ENCODE peak calls at places on chromosomes 2 and 18, in five cellular contexts. One of them, this sample, is unnamed. For H3K9me3, the result is how much of the 10 kb centered on the place peaks cover.

GRCh38 chr2:112601754-112602153 is 17.3 kb downstream of the CHCHD5 start:
- DNase-seq in A673: no peak
- DNase-seq in body of pancreas: no peak
- DNase-seq in fibroblast of lung: no peak
- DNase-seq in endodermal cell: no peak
- DNase-seq in this sample: no peak

GRCh38 chr2:62663920-62664319 is 41.6 kb upstream of the EHBP1 start:
- DNase-seq in A673: no peak
- DNase-seq in body of pancreas: no peak
- DNase-seq in fibroblast of lung: no peak
- DNase-seq in endodermal cell: no peak
- DNase-seq in this sample: no peak

GRCh38 chr18:63883617-63884016 is 3.9 kb upstream of the SERPINB2 start:
- DNase-seq in A673: no peak
- DNase-seq in body of pancreas: no peak
- DNase-seq in fibroblast of lung: no peak
- DNase-seq in endodermal cell: no peak
- DNase-seq in this sample: no peak

GRCh38 chr2:88199912-88200682 is 30.0 kb downstream of the THNSL2 start:
- DNase-seq in A673: no peak
- DNase-seq in body of pancreas: peak
- DNase-seq in fibroblast of lung: no peak
- DNase-seq in endodermal cell: peak
- DNase-seq in this sample: peak

GRCh38 chr2:181790716-181791649 is 100.5 kb upstream of the ITPRID2 start:
- DNase-seq in A673: peak
- DNase-seq in body of pancreas: no peak
- DNase-seq in fibroblast of lung: peak
- DNase-seq in endodermal cell: no peak
- DNase-seq in this sample: no peak

GRCh38 chr2:215772003-215772402 is 241.3 kb downstream of the MREG start:
- DNase-seq in A673: peak
- DNase-seq in body of pancreas: no peak
- DNase-seq in fibroblast of lung: no peak
- DNase-seq in endodermal cell: peak
- DNase-seq in this sample: no peak

GRCh38 chr2:70708376-70709199 is 59.4 kb downstream of the ADD2 start:
- DNase-seq in A673: no peak
- DNase-seq in body of pancreas: no peak
- DNase-seq in fibroblast of lung: no peak
- DNase-seq in endodermal cell: peak
- DNase-seq in this sample: no peak

GRCh38 chr2:26279886-26280285 is 35.1 kb downstream of the HADHB start:
- DNase-seq in A673: no peak
- DNase-seq in body of pancreas: no peak
- DNase-seq in fibroblast of lung: no peak
- DNase-seq in endodermal cell: no peak
- DNase-seq in this sample: no peak

GRCh38 chr2:6081955-6082354 is 389.8 kb downstream of the SOX11 start:
- DNase-seq in A673: no peak
- DNase-seq in body of pancreas: no peak
- DNase-seq in fibroblast of lung: no peak
- DNase-seq in endodermal cell: no peak
- DNase-seq in this sample: no peak

GRCh38 chr2:8636041-8636491 is 45.8 kb upstream of the ID2 start:
- DNase-seq in A673: no peak
- DNase-seq in body of pancreas: no peak
- DNase-seq in fibroblast of lung: no peak
- DNase-seq in endodermal cell: no peak
- DNase-seq in this sample: no peak

GRCh38 chr18:49207373-49207772 is 253.1 kb downstream of the DYM start:
- DNase-seq in A673: no peak
- DNase-seq in body of pancreas: no peak
- DNase-seq in fibroblast of lung: no peak
- DNase-seq in endodermal cell: no peak
- DNase-seq in this sample: no peak

GRCh38 chr2:79638410-79638809 is 125.6 kb downstream of the CTNNA2 start:
- DNase-seq in A673: no peak
- DNase-seq in body of pancreas: no peak
- DNase-seq in fibroblast of lung: no peak
- DNase-seq in endodermal cell: no peak
- DNase-seq in this sample: no peak

DNA sequence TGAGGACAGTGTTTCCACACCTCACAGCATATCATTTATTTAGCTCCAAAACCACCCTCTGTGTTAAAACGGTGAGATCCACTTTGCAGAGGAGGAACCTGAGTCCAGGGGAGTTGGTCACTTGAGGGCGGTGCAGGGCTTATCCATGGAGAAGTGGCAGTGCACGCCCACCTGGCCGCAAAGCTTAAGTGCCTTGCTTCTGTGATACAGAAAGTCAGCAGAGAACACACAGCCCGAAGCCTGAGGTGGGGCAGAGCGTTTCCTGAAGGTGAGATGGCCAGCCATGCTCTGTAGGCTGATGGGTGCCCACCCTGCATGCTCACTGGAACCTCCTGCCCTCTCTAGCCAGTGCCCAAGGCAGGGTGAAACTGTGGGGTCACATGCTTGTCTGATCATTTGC is 87.3 kb downstream of the SH3RF3 start:
- DNase-seq in A673: no peak
- DNase-seq in body of pancreas: no peak
- DNase-seq in fibroblast of lung: no peak
- DNase-seq in endodermal cell: peak
- DNase-seq in this sample: no peak
- H3K9me3 ChIP-seq in A673: under half
- H3K9me3 ChIP-seq in body of pancreas: under half
- H3K9me3 ChIP-seq in fibroblast of lung: under half
- H3K9me3 ChIP-seq in endodermal cell: under half
- H3K9me3 ChIP-seq in this sample: under half

GRCh38 chr2:240517342-240517741 is 40.4 kb downstream of the ANKMY1 start:
- DNase-seq in A673: no peak
- DNase-seq in body of pancreas: no peak
- DNase-seq in fibroblast of lung: no peak
- DNase-seq in endodermal cell: no peak
- DNase-seq in this sample: no peak
- TF ChIP-seq CTCF in A673: no peak
- TF ChIP-seq CTCF in body of pancreas: no peak
- TF ChIP-seq CTCF in fibroblast of lung: no peak
- TF ChIP-seq CTCF in endodermal cell: no peak
- TF ChIP-seq CTCF in this sample: no peak

DNA sequence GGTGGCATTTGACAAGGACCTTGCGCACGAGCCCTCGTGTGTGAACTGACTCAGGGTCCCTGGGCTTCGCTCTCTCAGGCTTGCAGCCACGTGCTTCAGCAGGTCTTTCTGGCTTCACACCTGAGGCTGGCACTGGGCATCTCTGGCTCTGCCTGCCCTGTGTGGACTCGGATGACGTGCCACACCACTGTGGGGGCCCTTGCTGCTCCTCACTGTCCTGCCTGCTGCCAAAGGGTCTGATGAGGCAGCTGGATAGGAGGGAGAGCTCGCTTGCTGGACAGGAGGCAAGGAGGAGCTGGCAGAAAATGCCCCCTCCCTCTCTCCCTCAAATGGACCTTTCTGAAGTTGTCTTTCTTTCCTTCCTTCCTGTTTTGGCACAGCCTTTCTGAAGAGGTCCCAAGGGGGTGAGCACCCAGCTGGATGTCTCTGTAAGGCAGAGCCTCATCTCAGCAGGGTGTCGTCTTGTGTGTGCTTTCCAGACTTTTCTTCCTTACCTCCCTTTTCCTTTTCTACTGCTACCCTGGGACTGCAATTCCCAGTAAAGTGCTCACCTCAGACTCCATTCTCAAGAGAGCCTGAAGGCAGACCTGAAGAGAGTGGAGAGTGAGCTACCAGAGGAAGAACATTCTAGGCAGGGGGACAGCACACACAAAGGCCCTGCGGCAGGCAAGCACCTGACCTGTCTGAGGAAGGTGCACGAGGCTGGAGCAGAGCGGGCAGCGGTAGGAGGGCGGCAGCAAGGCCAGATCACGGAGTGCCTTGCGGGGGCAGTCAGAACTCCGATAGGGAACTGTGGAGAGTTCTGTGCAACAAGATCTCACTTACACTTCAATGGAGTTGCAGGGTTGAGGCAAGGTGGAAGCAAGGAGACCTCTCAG is 5.3 kb downstream of the PER2 start:
- DNase-seq in A673: peak
- DNase-seq in body of pancreas: no peak
- DNase-seq in fibroblast of lung: no peak
- DNase-seq in endodermal cell: no peak
- DNase-seq in this sample: peak
- H3K27ac ChIP-seq in A673: no peak
- H3K27ac ChIP-seq in body of pancreas: peak
- H3K27ac ChIP-seq in fibroblast of lung: no peak
- H3K27ac ChIP-seq in endodermal cell: no peak
- H3K27ac ChIP-seq in this sample: peak

GRCh38 chr2:117980783-117981676 is 32.8 kb downstream of the CCDC93 start:
- DNase-seq in A673: peak
- DNase-seq in body of pancreas: no peak
- DNase-seq in fibroblast of lung: peak
- DNase-seq in endodermal cell: no peak
- DNase-seq in this sample: no peak
- H3K9me3 ChIP-seq in A673: under half
- H3K9me3 ChIP-seq in body of pancreas: under half
- H3K9me3 ChIP-seq in fibroblast of lung: under half
- H3K9me3 ChIP-seq in endodermal cell: under half
- H3K9me3 ChIP-seq in this sample: under half

GRCh38 chr2:166384774-166385173 is 9.0 kb upstream of the SCN9A start:
- DNase-seq in A673: peak
- DNase-seq in body of pancreas: no peak
- DNase-seq in fibroblast of lung: peak
- DNase-seq in endodermal cell: no peak
- DNase-seq in this sample: no peak
- TF ChIP-seq CTCF in A673: peak
- TF ChIP-seq CTCF in body of pancreas: peak
- TF ChIP-seq CTCF in fibroblast of lung: peak
- TF ChIP-seq CTCF in endodermal cell: peak
- TF ChIP-seq CTCF in this sample: peak

DNA sequence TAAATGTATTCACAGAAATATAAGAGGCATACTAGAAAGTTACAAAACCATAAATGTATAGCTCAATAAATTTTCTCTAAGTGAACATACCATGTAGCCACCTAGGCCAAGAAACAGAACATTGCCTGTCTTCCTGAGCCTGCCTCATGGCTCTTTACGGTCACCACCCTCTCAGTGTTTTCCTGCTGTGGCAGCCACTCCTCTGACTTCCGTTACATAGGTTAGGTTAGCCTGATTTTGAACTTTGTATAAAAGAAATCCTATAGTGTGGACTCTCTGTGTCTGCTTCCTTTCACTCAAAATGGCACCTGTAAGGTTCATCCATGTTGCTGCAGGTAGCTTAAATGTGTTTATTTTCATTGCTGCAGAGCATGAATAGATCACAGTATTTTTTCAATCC is 11.6 kb upstream of the ST3GAL5 start:
- DNase-seq in A673: no peak
- DNase-seq in body of pancreas: no peak
- DNase-seq in fibroblast of lung: no peak
- DNase-seq in endodermal cell: no peak
- DNase-seq in this sample: no peak
- H3K27ac ChIP-seq in A673: no peak
- H3K27ac ChIP-seq in body of pancreas: no peak
- H3K27ac ChIP-seq in fibroblast of lung: no peak
- H3K27ac ChIP-seq in endodermal cell: no peak
- H3K27ac ChIP-seq in this sample: no peak

GRCh38 chr18:51711298-51711889 is 513.9 kb upstream of the MEX3C start:
- DNase-seq in A673: no peak
- DNase-seq in body of pancreas: no peak
- DNase-seq in fibroblast of lung: no peak
- DNase-seq in endodermal cell: no peak
- DNase-seq in this sample: no peak
- H3K9me3 ChIP-seq in A673: under half
- H3K9me3 ChIP-seq in body of pancreas: under half
- H3K9me3 ChIP-seq in fibroblast of lung: under half
- H3K9me3 ChIP-seq in endodermal cell: under half
- H3K9me3 ChIP-seq in this sample: under half

GRCh38 chr2:24907106-24907505 is 12.9 kb downstream of the ADCY3 start:
- DNase-seq in A673: no peak
- DNase-seq in body of pancreas: no peak
- DNase-seq in fibroblast of lung: peak
- DNase-seq in endodermal cell: peak
- DNase-seq in this sample: no peak

GRCh38 chr2:24906466-24906865 is 13.6 kb downstream of the ADCY3 start:
- DNase-seq in A673: no peak
- DNase-seq in body of pancreas: no peak
- DNase-seq in fibroblast of lung: no peak
- DNase-seq in endodermal cell: peak
- DNase-seq in this sample: no peak

GRCh38 chr2:24908316-24908937 is 11.6 kb downstream of the ADCY3 start:
- DNase-seq in A673: no peak
- DNase-seq in body of pancreas: no peak
- DNase-seq in fibroblast of lung: no peak
- DNase-seq in endodermal cell: peak
- DNase-seq in this sample: no peak

GRCh38 chr2:24899361-24899760 is 20.7 kb downstream of the ADCY3 start:
- DNase-seq in A673: no peak
- DNase-seq in body of pancreas: no peak
- DNase-seq in fibroblast of lung: no peak
- DNase-seq in endodermal cell: no peak
- DNase-seq in this sample: no peak

GRCh38 chr2:24903527-24904103 is 16.4 kb downstream of the ADCY3 start:
- DNase-seq in A673: no peak
- DNase-seq in body of pancreas: no peak
- DNase-seq in fibroblast of lung: no peak
- DNase-seq in endodermal cell: no peak
- DNase-seq in this sample: no peak
- TF ChIP-seq CTCF in A673: no peak
- TF ChIP-seq CTCF in body of pancreas: no peak
- TF ChIP-seq CTCF in fibroblast of lung: no peak
- TF ChIP-seq CTCF in endodermal cell: no peak
- TF ChIP-seq CTCF in this sample: no peak

DNA sequence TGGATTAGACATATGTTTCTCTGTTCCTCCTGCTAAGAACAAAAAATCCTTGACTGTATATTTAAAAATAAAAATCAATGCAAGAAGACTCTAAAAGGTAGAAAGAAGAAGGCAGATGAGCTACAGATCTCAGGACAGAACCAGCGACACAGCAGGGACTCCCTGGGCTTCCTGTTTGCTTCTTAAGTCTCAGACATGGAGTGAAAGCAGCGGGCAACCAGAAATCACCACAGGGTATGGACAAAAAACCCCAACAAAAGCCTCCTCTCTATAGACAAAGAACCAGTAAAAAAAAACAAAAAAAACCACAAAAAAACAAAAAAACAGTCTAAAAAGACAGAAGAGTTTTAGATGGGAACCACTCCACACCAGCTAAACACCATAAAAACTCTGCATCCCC is 971.0 kb upstream of the GYPC start:
- DNase-seq in A673: no peak
- DNase-seq in body of pancreas: no peak
- DNase-seq in fibroblast of lung: no peak
- DNase-seq in endodermal cell: no peak
- DNase-seq in this sample: no peak
- H3K27ac ChIP-seq in A673: no peak
- H3K27ac ChIP-seq in body of pancreas: no peak
- H3K27ac ChIP-seq in fibroblast of lung: no peak
- H3K27ac ChIP-seq in endodermal cell: no peak
- H3K27ac ChIP-seq in this sample: no peak

This sample was measured in psoas muscle.